ENCODE peak calls at places on chromosomes 2 and 18, in four cellular contexts. I is A549, K is K562, X is tibial nerve. A is an unnamed sample.

GRCh38 chr2:85468096-85468703 is 49.7 kb downstream of the SH2D6 start:
- DNase-seq in I (no peak), K (peak), X (no peak), A (no peak)

GRCh38 chr2:1988049-1988448 is 243.7 kb upstream of the PXDN start:
- DNase-seq in I (no peak), K (no peak), X (no peak), A (no peak)

GRCh38 chr2:44801289-44801675 is 140.2 kb upstream of the SIX3 start:
- DNase-seq in I (no peak), K (no peak), X (no peak), A (no peak)

GRCh38 chr2:237351046-237351445 is 62.9 kb downstream of the COL6A3 start:
- DNase-seq in I (no peak), K (no peak), X (no peak), A (no peak)

GRCh38 chr2:121220995-121221394 is 64.0 kb downstream of the TFCP2L1 start:
- DNase-seq in I (peak), K (no peak), X (no peak), A (no peak)

GRCh38 chr2:26008851-26009566 is 24.9 kb upstream of the RAB10 start:
- DNase-seq in I (peak), K (no peak), X (no peak), A (peak)

GRCh38 chr18:415627-416612 is 84.6 kb downstream of the COLEC12 start:
- DNase-seq in I (no peak), K (no peak), X (no peak), A (no peak)

GRCh38 chr18:63318882-63319382 is 637 bp downstream of the BCL2 start:
- DNase-seq in I (no peak), K (no peak), X (no peak), A (no peak)

GRCh38 chr2:222532315-222532714 is 108.0 kb downstream of the SGPP2 start:
- DNase-seq in I (no peak), K (no peak), X (no peak), A (no peak)

GRCh38 chr18:8389391-8390340 is 219.6 kb upstream of the RAB12 start:
- DNase-seq in I (peak), K (peak), X (peak), A (peak)

GRCh38 chr18:70037453-70038061 is 89.9 kb upstream of the CD226 start:
- DNase-seq in I (no peak), K (no peak), X (no peak), A (no peak)

GRCh38 chr2:144111443-144111842 is 408.5 kb downstream of the ZEB2 start:
- DNase-seq in I (no peak), K (no peak), X (no peak), A (no peak)

GRCh38 chr2:216302981-216303676 is 69.2 kb downstream of the MARCHF4 start:
- DNase-seq in I (no peak), K (no peak), X (no peak), A (no peak)

GRCh38 chr18:11553098-11553940 is 56.1 kb upstream of the SLC35G4 start:
- DNase-seq in I (peak), K (peak), X (no peak), A (no peak)

GRCh38 chr2:147689510-147689909 is 155.3 kb upstream of the ACVR2A start:
- DNase-seq in I (no peak), K (no peak), X (no peak), A (no peak)

GRCh38 chr18:9701604-9702324 is 6.3 kb upstream of the RAB31 start:
- DNase-seq in I (no peak), K (no peak), X (no peak), A (no peak)

GRCh38 chr2:142874293-142874814 is 3.1 kb upstream of the KYNU start:
- DNase-seq in I (no peak), K (no peak), X (no peak), A (peak)

GRCh38 chr2:133635115-133635514 is 66.9 kb upstream of the NCKAP5 start:
- DNase-seq in I (no peak), K (no peak), X (no peak), A (no peak)

GRCh38 chr18:74514860-74515495 is 18.8 kb downstream of the CNDP2 start:
- DNase-seq in I (no peak), K (no peak), X (no peak), A (no peak)

GRCh38 chr18:3451166-3451988 is 1.4 kb downstream of the TGIF1 start:
- DNase-seq in I (no peak), K (peak), X (peak), A (peak)
- TF ChIP-seq EP300 in I (no peak), K (no peak), X (peak), A (no peak)

DNA sequence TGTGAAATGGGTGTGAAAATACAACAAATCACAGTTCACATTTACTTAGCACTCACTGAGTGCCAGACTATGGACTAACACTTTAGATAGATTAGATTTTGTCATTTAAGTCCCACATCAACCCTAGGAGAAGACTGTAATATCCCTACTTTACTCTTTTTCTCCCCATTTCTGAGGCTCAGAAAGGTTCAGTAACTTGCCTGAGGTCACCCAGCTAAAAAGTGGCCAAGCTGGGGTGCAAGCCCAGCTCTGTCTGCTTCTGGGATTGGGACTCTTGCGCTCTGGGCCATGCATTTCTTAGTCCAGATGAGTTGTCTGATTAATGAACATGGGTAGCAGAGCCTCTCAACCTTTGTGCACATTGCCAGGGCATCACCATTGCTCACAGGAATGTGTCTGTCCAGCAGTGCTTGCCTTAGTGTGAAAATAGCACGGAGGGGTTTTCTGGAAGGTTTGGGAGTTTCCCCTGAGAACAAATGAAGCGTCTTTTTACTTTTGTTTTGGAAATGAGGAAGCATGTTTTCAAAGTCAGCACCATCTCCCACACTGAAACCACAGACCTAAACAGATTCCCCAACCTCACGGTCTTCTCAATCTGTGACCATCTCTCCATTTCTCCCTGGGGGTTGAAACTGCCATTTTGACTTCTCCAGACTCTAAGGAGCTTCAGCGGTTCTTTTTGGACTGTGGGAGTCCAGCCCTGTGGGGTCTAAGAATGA is 31.9 kb downstream of the NRP2 start:
- DNase-seq in I (no peak), K (no peak), X (no peak), A (no peak)
- TF ChIP-seq EP300 in I (no peak), K (no peak), X (no peak), A (no peak)

GRCh38 chr18:28581503-28582169 is 404.7 kb upstream of the CDH2 start:
- DNase-seq in I (no peak), K (no peak), X (no peak), A (no peak)
- TF ChIP-seq EP300 in I (no peak), K (no peak), X (no peak), A (no peak)

DNA sequence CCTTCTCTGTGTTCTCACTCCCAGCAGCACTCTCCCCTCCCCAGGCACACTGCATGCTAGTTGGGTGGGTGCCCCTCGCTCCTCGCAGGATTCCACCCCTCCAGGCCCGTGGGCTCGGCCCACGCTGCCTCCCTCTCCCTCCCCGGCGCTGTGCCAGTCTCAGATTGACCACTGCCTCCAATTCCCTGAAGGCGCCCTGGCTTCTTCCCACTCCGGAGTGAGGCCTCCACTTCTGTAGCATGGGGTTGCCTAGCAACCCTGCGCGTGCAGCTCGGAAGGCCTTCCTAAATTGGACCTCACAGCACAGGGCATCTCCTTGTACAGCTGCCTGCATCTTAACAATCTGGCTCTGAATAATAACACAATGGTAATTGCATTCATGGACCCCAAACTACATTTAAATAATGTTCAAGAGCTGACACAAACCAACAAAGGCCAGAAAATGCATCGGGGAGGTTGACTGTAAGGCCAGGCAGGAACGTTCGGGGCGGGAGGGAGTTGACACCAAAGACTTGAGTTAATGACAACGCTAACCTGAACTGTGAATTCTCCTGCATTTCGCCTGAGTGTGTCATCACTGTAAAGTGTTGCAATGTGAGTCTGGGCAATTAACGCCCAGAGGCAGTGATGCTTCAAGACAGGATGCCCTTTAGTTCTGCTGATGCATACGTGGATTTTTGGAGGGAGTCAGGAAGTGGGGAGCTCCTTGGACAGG is 222.9 kb downstream of the ZBTB7C start:
- DNase-seq in I (no peak), K (no peak), X (no peak), A (no peak)
- TF ChIP-seq EP300 in I (no peak), K (no peak), X (no peak), A (no peak)

DNA sequence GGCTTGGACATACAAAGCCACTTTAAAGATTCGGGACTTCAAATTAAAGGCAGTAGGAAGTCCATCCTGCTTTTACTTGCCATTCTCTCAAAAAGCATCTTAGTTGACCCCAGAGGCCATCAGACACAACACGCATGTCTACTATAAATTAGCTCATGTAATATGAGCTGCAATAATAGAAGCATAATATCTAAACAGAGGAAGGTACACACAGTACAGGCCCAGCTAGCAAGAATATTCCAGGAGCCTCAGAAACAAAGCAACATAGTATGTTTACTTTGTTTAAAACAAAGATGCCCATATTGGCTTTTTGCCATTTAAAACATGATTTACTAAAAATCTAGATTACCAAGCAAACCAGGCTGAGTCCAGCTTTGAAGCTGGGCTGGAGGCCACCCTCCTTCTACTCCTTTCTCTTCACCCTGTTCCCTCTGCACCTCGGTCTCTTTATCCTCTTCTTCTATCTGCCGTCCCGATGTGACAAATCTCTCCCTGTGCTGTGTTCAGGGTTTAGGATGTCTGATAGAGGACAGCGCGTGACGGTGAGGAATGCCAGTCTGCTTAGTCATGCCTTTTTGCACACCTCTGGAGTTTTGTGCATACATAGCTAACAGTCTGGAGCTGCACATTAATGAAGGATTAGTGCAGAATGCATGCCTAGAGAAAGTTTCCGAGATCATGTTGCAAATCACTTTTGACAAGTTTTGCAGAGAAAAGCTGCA is 28.2 kb downstream of the DTNA start:
- DNase-seq in I (no peak), K (no peak), X (no peak), A (no peak)
- TF ChIP-seq EP300 in I (no peak), K (no peak), X (no peak), A (no peak)

GRCh38 chr18:79609021-79609461 is 70.6 kb upstream of the CTDP1 start:
- DNase-seq in I (no peak), K (no peak), X (no peak), A (no peak)

GRCh38 chr18:79612291-79613108 is 67.1 kb upstream of the CTDP1 start:
- DNase-seq in I (no peak), K (no peak), X (no peak), A (no peak)

GRCh38 chr18:79609841-79610281 is 69.7 kb upstream of the CTDP1 start:
- DNase-seq in I (no peak), K (no peak), X (no peak), A (no peak)

GRCh38 chr18:79610461-79611039 is 69.1 kb upstream of the CTDP1 start:
- DNase-seq in I (no peak), K (peak), X (no peak), A (peak)

DNA sequence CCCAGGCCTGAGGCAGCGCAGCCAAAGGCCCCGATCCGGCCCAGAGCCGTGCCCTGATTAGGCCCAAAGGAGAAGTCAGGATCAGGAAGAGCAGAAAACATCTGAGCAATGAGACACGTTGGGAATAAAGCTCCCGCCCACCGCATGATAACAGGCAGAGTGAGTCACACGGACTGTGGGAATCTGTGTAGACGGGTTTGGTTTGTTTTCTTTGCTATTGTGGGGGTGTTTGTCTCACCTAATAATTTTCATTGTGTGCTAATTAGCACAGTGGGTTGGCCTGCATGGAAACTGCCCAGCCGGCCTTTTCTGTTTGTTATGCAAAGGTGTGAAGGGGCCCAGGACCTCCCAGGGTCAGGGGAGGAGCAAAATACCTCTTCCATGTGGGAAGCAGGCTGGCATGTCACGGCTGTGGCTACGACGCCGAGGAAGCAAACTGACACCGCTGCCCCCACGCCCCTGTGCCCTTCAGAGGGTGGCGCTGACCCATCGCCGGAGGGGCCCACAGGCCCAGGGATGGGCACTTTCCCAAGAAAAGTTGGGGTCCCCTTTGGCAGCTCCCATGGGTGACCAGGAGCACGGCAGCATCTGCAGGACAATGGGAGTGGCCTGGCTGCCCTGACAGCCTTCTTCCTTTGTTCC is 68.4 kb upstream of the CTDP1 start:
- DNase-seq in I (no peak), K (peak), X (no peak), A (no peak)
- TF ChIP-seq EP300 in I (no peak), K (no peak), X (no peak), A (no peak)

GRCh38 chr18:43876286-43877082 is 599.2 kb upstream of the SYT4 start:
- DNase-seq in I (no peak), K (no peak), X (no peak), A (no peak)
- TF ChIP-seq EP300 in I (no peak), K (no peak), X (no peak), A (no peak)

DNA sequence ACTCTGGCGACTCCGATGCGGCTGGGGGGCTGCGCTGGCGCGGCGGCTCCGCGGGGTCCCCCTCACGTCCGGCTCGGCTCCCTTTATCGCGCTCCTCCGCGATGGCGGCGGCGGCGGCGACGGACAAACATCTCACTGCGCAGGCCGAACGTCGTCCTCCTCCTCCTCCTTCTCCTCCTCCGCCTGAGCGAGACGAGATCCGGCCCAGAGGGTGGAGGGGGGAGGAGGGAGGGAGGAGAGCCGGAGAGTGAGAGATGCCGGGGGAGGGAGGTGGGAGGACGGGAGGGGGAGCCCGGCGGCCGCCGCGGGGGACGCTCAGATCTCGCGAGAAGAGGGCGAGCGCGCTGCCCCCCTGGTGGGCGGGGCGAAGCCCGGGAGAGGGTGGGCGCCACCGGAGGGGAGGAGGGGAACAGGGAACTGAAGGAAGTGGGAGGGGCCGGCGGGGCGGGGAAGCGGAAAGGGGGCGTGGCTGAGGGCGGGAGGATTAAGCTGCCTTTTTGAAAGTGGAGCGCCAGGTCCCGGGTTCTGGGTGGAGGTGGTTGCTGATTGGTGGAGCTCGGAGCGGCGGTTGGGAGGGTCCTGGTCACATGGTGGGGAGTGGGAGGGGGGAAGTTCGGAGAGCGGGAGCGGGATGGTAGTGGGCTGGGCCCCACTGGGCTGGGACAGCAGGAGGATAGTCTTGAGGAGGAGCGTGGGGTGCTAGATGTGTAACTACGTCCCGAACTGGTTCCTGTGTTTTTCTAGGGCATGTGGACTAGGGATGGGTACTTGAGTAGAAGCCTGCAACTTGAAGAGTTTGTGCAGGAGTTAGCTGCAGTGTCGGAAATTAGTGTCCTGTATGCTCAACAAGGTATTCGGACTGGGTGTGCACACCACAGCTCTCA is at the start of gene CUL3:
- DNase-seq in I (peak), K (peak), X (peak), A (peak)
- TF ChIP-seq EP300 in I (no peak), K (peak), X (no peak), A (no peak)

GRCh38 chr18:54675076-54675475 is 84.0 kb downstream of the DYNAP start:
- DNase-seq in I (no peak), K (no peak), X (no peak), A (no peak)

GRCh38 chr18:54671291-54671881 is 80.3 kb downstream of the DYNAP start:
- DNase-seq in I (peak), K (peak), X (no peak), A (no peak)

GRCh38 chr18:54672109-54672508 is 81.1 kb downstream of the DYNAP start:
- DNase-seq in I (no peak), K (no peak), X (no peak), A (no peak)

DNA sequence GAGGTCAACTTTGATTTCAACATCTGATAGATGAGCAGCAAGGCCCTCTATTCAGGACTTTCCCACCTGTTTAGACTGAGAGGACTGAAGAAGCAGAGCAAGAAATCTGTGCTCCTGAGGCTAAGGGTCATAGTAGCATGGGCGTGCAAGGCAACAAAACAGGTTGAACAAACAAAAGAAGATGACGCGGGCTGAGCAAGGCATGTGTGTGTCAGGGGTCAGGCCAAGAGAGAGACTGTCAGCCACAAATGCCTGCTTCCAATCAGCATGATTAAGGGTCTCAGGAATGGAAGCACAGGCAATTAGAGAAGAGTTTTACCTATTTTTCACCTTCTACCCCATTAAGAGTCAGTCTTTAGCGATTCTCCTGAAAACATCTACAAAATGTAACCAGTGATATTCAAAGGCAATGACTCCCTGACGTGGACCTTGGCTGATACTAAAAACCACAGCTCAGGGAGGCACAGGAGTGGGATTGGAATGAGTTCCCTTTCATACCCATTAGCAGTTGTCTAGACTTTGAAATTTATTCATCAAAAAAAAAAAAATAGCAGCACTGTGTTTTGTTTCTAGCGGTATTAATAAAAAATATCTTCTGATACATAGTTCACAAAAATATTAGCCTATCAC is 81.9 kb downstream of the DYNAP start:
- DNase-seq in I (no peak), K (no peak), X (no peak), A (peak)
- TF ChIP-seq EP300 in I (no peak), K (no peak), X (no peak), A (no peak)

A was measured in transverse colon.